ENCODE peak calls at places on chromosomes 3 and 15, in six cellular contexts. T is HFFc6; B is activated T-cell treated with anti-CD3 and anti-CD28 coated beads for 1 hour; F is HS-5; A is stimulated activated CD4-positive, alpha-beta T cell treated with anti-CD3 and anti-CD28 coated beads, Interleukin-1b, Interleukin-23, amount 100 ng/mL, for 24 hours; M is cardiac fibroblast. K is an unnamed sample.

GRCh38 chr3:24709921-24710320 is 215.3 kb upstream of the THRB start:
- DNase-seq in T (no peak), B (no peak), F (no peak), A (no peak), M (no peak), K (no peak)

GRCh38 chr3:81743096-81744025 is 18.1 kb downstream of the GBE1 start:
- DNase-seq in T (peak; percentile 97), B (no peak), F (peak; percentile 97), A (no peak), M (peak; percentile 96), K (peak; percentile 94)

GRCh38 chr15:92421980-92422379 is 28.3 kb downstream of the ST8SIA2 start:
- DNase-seq in T (peak; percentile 8), B (no peak), F (peak; percentile 16), A (no peak), M (no peak), K (no peak)

GRCh38 chr15:70802629-70803028 is 39.3 kb upstream of the UACA start:
- DNase-seq in T (peak; percentile 77), B (no peak), F (peak; percentile 71), A (no peak), M (peak; percentile 54), K (peak; percentile 73)

GRCh38 chr15:101651753-101652097 is 456 bp downstream of the TM2D3 start:
- DNase-seq in T (no peak), B (no peak), F (no peak), A (no peak), M (peak; percentile 32), K (no peak)

GRCh38 chr3:46719044-46719565 is 1.4 kb upstream of the PRSS50 start:
- DNase-seq in T (no peak), B (no peak), F (no peak), A (no peak), M (no peak), K (no peak)

GRCh38 chr3:142394921-142395622 is 52.8 kb downstream of the XRN1 start:
- DNase-seq in T (peak; percentile 13), B (no peak), F (no peak), A (no peak), M (no peak), K (peak; percentile 28)

GRCh38 chr3:11498646-11499045 is 145.1 kb downstream of the VGLL4 start:
- DNase-seq in T (peak; percentile 50), B (no peak), F (peak; percentile 24), A (no peak), M (peak; percentile 87), K (peak; percentile 71)

GRCh38 chr3:101261506-101261905 is 58.9 kb downstream of the IMPG2 start:
- DNase-seq in T (peak; percentile 28), B (no peak), F (no peak), A (no peak), M (peak; percentile 21), K (no peak)

GRCh38 chr3:123552095-123552714 is 32.6 kb downstream of the HACD2 start:
- DNase-seq in T (peak; percentile 15), B (no peak), F (no peak), A (no peak), M (peak; percentile 33), K (peak; percentile 24)

GRCh38 chr15:59687831-59688230 is 1.3 kb downstream of the BNIP2 start:
- DNase-seq in T (no peak), B (no peak), F (no peak), A (no peak), M (peak; percentile 56), K (peak; percentile 49)

GRCh38 chr3:195095704-195096036 is 175.3 kb downstream of the XXYLT1 start:
- DNase-seq in T (no peak), B (no peak), F (no peak), A (no peak), M (no peak), K (peak; percentile 55)

GRCh38 chr15:89806565-89807550 is 7.8 kb downstream of the ANPEP start:
- DNase-seq in T (no peak), B (no peak), F (no peak), A (no peak), M (no peak), K (no peak)

GRCh38 chr3:73729969-73730440 is 105.3 kb upstream of the PDZRN3 start:
- DNase-seq in T (no peak), B (no peak), F (no peak), A (no peak), M (no peak), K (peak; percentile 12)

GRCh38 chr3:94098487-94098886 is 35.6 kb downstream of the NSUN3 start:
- DNase-seq in T (no peak), B (no peak), F (no peak), A (no peak), M (peak; percentile 72), K (peak; percentile 87)

GRCh38 chr3:17023006-17023664 is 138.4 kb downstream of the PLCL2 start:
- DNase-seq in T (no peak), B (peak; percentile 8), F (no peak), A (peak; percentile 36), M (no peak), K (no peak)

GRCh38 chr3:140636452-140637138 is 41.3 kb upstream of the TRIM42 start:
- DNase-seq in T (no peak), B (no peak), F (peak; percentile 18), A (no peak), M (peak; percentile 26), K (no peak)

GRCh38 chr3:60573494-60573893 is 677.8 kb downstream of the FHIT start:
- DNase-seq in T (peak; percentile 36), B (no peak), F (peak; percentile 58), A (no peak), M (no peak), K (no peak)

GRCh38 chr3:108345492-108346205 is 49.3 kb downstream of the HHLA2 start:
- DNase-seq in T (no peak), B (no peak), F (no peak), A (no peak), M (no peak), K (peak; percentile 3)

GRCh38 chr15:67043939-67044771 is 21.2 kb upstream of the SMAD3 start:
- DNase-seq in T (peak; percentile 80), B (no peak), F (peak; percentile 86), A (no peak), M (peak; percentile 95), K (peak; percentile 96)

GRCh38 chr3:14507345-14507741 is 32.8 kb downstream of the GRIP2 start:
- DNase-seq in T (no peak), B (no peak), F (no peak), A (no peak), M (no peak), K (no peak)

GRCh38 chr3:195069501-195070251 is 201.3 kb downstream of the XXYLT1 start:
- DNase-seq in T (no peak), B (no peak), F (no peak), A (no peak), M (no peak), K (no peak)

GRCh38 chr3:5195605-5196004 is 8.1 kb downstream of the EDEM1 start:
- DNase-seq in T (no peak), B (no peak), F (no peak), A (no peak), M (no peak), K (peak; percentile 40)

GRCh38 chr3:184491867-184492615 is 69.5 kb upstream of the EPHB3 start:
- DNase-seq in T (no peak), B (no peak), F (no peak), A (no peak), M (no peak), K (peak; percentile 63)

GRCh38 chr15:41377978-41378377 is 24.3 kb downstream of the NDUFAF1 start:
- DNase-seq in T (no peak), B (no peak), F (no peak), A (no peak), M (no peak), K (no peak)

GRCh38 chr3:97988784-97989568 is 16.7 kb upstream of the RIOX2 start:
- DNase-seq in T (no peak), B (no peak), F (no peak), A (no peak), M (no peak), K (no peak)

GRCh38 chr3:70992557-70992956 is 591.0 kb downstream of the FOXP1 start:
- DNase-seq in T (peak; percentile 33), B (no peak), F (no peak), A (no peak), M (no peak), K (no peak)

GRCh38 chr3:66486187-66486586 is 14.6 kb downstream of the LRIG1 start:
- DNase-seq in T (no peak), B (no peak), F (no peak), A (no peak), M (no peak), K (no peak)

GRCh38 chr3:46935168-46935858 is 41.2 kb downstream of the CCDC12 start:
- DNase-seq in T (peak; percentile 92), B (no peak), F (peak; percentile 91), A (no peak), M (peak; percentile 99), K (peak; percentile 100)

GRCh38 chr15:84666373-84666772 is 8.4 kb upstream of the NMB start:
- DNase-seq in T (no peak), B (no peak), F (no peak), A (no peak), M (peak; percentile 23), K (peak; percentile 47)

GRCh38 chr3:51672083-51672475 is 1.0 kb downstream of the TEX264 start:
- DNase-seq in T (no peak), B (no peak), F (no peak), A (no peak), M (no peak), K (no peak)

GRCh38 chr15:78564743-78565096 is 600 bp upstream of the CHRNA5 start:
- DNase-seq in T (no peak), B (no peak), F (no peak), A (no peak), M (no peak), K (no peak)

GRCh38 chr3:32951410-32951811 is at the start of gene CCR4:
- DNase-seq in T (no peak), B (no peak), F (no peak), A (no peak), M (peak; percentile 26), K (no peak)

K was measured in amniotic epithelial cell.